ENCODE peak calls at places on chromosome 21, in six cellular contexts. H is neural progenitor cell, W is transverse colon, S is GM23338, O is psoas muscle, C is left ventricle myocardium inferior. Q is an unnamed sample.
A peak's percentile ranks its signal among the peaks of the same experiment; 100 is the strongest.

GRCh38 chr21:28344985-28345384 is 647.7 kb downstream of the LTN1 start:
- DNase-seq in H (no peak), S (no peak), W (no peak), O (no peak), C (no peak), Q (no peak)

GRCh38 chr21:38850277-38850951 is 44.7 kb downstream of the ETS2 start:
- DNase-seq in S (no peak), H (no peak), W (no peak), O (no peak), C (no peak), Q (no peak)

GRCh38 chr21:23026878-23027277 is 2028.7 kb downstream of the NCAM2 start:
- DNase-seq in C (no peak), S (no peak), W (no peak), H (no peak), O (no peak), Q (no peak)

GRCh38 chr21:26641062-26641461 is 68.0 kb upstream of the CYYR1 start:
- DNase-seq in O (no peak), S (no peak), H (no peak), W (no peak), C (no peak), Q (no peak)

GRCh38 chr21:27647401-27647800 is 680.5 kb upstream of the ADAMTS5 start:
- DNase-seq in S (no peak), C (no peak), O (no peak), H (no peak), W (no peak), Q (no peak)

GRCh38 chr21:41536076-41536826 is 28.3 kb upstream of the TMPRSS2 start:
- DNase-seq in C (no peak), W (peak; percentile 59), S (no peak), O (no peak), H (no peak), Q (peak; percentile 51)

GRCh38 chr21:26849428-26850115 is 4.4 kb upstream of the ADAMTS1 start:
- DNase-seq in H (peak; percentile 74), O (no peak), S (peak; percentile 81), W (no peak), C (no peak), Q (no peak)

GRCh38 chr21:32844653-32845443 is 73.3 kb upstream of the PAXBP1 start:
- DNase-seq in H (peak; percentile 44), C (no peak), W (no peak), S (no peak), O (no peak), Q (no peak)

GRCh38 chr21:39630191-39630591 is 17.5 kb downstream of the B3GALT5 start:
- DNase-seq in W (no peak), O (no peak), H (no peak), S (no peak), C (no peak), Q (no peak)

GRCh38 chr21:25506887-25507286 is 100.4 kb downstream of the MRPL39 start:
- DNase-seq in C (no peak), W (no peak), H (no peak), O (no peak), S (no peak), Q (no peak)

GRCh38 chr21:29130234-29130993 is at the start of gene MAP3K7CL:
- DNase-seq in W (peak; percentile 22), S (no peak), O (peak; percentile 79), C (peak; percentile 48), H (no peak), Q (peak; percentile 87)

GRCh38 chr21:26405071-26405470 is 168.0 kb downstream of the CYYR1 start:
- DNase-seq in W (no peak), C (no peak), S (peak; percentile 16), H (no peak), O (no peak), Q (no peak)

GRCh38 chr21:32624726-32625125 is 12.5 kb upstream of the CFAP298 start:
- DNase-seq in O (no peak), W (no peak), S (no peak), C (no peak), H (no peak), Q (no peak)

GRCh38 chr21:46077674-46078101 is 20.2 kb upstream of the COL6A2 start:
- DNase-seq in H (no peak), W (peak; percentile 6), S (no peak), O (no peak), C (no peak), Q (peak; percentile 48)

GRCh38 chr21:46079357-46080170 is 18.3 kb upstream of the COL6A2 start:
- DNase-seq in S (no peak), W (no peak), H (no peak), C (no peak), O (peak; percentile 63), Q (peak; percentile 45)

GRCh38 chr21:33892853-33893252 is 22.8 kb downstream of the ATP5PO start:
- DNase-seq in S (peak; percentile 93), O (no peak), W (no peak), C (no peak), H (peak; percentile 65), Q (no peak)
- TF ChIP-seq CTCF in S (peak; percentile 60), O (no peak), W (no peak), C (no peak), H (peak; percentile 47), Q (no peak)

DNA sequence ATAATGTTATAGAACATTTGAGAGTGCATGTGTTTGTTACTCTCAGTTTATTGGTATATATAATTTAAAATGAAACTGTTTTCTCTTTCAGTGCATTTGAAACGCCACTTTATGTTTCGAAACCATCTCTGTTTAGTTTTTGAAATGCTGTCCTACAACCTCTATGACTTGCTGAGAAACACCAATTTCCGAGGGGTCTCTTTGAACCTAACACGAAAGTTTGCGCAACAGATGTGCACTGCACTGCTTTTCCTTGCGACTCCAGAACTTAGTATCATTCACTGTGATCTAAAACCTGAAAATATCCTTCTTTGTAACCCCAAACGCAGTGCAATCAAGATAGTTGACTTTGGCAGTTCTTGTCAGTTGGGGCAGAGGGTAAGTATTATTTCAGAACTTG is 123.5 kb downstream of the DYRK1A start:
- DNase-seq in H (no peak), S (no peak), O (no peak), W (no peak), C (no peak), Q (no peak)
- H3K4me1 ChIP-seq in H (no peaks in the 10 kb centered on the region), S (peaks cover 19% of the 10 kb centered on the region), O (peaks cover 16% of the 10 kb centered on the region), W (no peaks in the 10 kb centered on the region), C (peaks cover 53% of the 10 kb centered on the region), Q (no peaks in the 10 kb centered on the region)

DNA sequence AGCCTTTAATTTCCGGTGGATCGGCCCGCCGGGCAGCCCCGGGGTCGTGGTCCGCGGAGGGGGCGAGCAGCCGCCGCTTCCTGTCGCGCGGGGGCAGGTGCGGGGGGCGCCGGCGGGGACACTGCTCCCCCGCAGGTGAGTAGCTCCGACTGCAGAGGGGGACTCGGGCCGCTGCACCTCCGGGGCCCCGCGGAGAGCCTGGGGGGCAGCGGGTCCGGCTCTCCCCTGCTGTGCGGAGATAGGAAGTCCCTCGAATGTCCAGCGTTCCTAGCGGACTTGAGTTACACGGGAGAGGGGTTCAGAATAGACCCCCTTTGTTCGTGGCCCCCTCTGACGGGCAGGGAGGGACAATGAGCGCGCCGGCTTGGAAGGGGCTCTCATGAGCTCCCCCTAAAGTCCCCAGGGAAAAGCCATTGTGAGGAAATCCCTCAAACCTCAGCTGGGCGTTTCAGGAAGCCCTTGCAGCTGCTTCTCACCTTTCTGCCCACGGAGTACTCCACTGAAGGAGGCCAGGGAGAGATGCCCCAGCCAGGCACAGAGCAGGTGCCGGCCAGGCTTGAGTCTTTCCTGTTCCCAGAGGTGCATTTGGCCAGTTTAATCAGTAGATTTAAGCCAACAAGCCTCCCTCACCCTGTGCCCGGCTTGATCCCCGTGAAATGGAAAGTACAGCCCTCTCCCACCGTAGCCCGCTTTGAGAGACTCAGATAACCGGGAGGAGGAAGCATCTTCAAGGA is 925 bp downstream of the PDE9A start:
- DNase-seq in O (no peak), W (no peak), S (peak; percentile 76), H (peak; percentile 88), C (no peak), Q (peak; percentile 74)
- H3K27ac ChIP-seq in O (no peak overlapping the region), W (peak overlapping the region; percentile 85), S (no peak overlapping the region), H (peak overlapping the region; percentile 34), C (peak overlapping the region; percentile 75), Q (peak overlapping the region; percentile 34)

GRCh38 chr21:42830456-42831455 is 48.6 kb downstream of the WDR4 start:
- DNase-seq in C (no peak), O (no peak), H (no peak), W (no peak), S (no peak), Q (peak; percentile 72)
- TF ChIP-seq CTCF in C (no peak), O (no peak), H (no peak), W (no peak), S (peak; percentile 12), Q (no peak)

GRCh38 chr21:44990921-44991320 is 51.1 kb downstream of the SLX9 start:
- DNase-seq in C (no peak), H (no peak), W (no peak), S (no peak), O (peak; percentile 15), Q (peak; percentile 66)
- H3K4me1 ChIP-seq in C (peaks cover 41% of the 10 kb centered on the region), H (no peaks in the 10 kb centered on the region), W (peaks cover 34% of the 10 kb centered on the region), S (no peaks in the 10 kb centered on the region), O (peaks cover 6% of the 10 kb centered on the region), Q (peaks cover 2% of the 10 kb centered on the region)

DNA sequence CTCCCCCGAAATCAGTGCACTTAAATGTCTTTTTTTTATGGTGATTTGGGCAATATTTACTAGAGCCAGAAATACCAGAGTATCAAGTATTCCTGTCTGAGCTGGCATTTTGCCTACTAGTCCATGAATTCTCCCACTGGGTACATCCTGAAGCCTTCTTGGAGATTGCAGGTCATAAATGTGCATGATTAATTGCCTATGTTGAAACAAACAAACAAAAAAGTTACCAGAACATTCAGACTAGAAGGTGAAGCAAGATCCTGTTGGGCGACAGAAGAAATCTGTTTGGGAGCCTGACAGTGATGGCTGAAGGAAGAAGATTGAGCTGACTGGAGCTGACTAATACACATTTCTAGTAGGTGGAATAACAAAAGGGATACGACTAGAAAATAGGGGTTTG is 127.4 kb upstream of the NRIP1 start:
- DNase-seq in H (no peak), W (no peak), C (no peak), O (no peak), S (no peak), Q (no peak)
- H3K27ac ChIP-seq in H (no peak overlapping the region), W (no peak overlapping the region), C (no peak overlapping the region), O (no peak overlapping the region), S (no peak overlapping the region), Q (no peak overlapping the region)

GRCh38 chr21:36589352-36589971 is 109.5 kb upstream of the SIM2 start:
- DNase-seq in S (peak; percentile 65), W (peak; percentile 32), O (peak; percentile 45), C (no peak), H (peak; percentile 19), Q (peak; percentile 90)
- TF ChIP-seq CTCF in S (peak; percentile 78), W (peak; percentile 23), O (peak; percentile 50), C (peak; percentile 47), H (peak; percentile 59), Q (peak; percentile 38)

GRCh38 chr21:43596616-43597015 is 62.7 kb downstream of the HSF2BP start:
- DNase-seq in H (no peak), S (no peak), O (no peak), C (no peak), W (no peak), Q (no peak)
- H3K4me1 ChIP-seq in H (no peaks in the 10 kb centered on the region), S (no peaks in the 10 kb centered on the region), O (no peaks in the 10 kb centered on the region), C (no peaks in the 10 kb centered on the region), W (no peaks in the 10 kb centered on the region), Q (no peaks in the 10 kb centered on the region)

Q was measured in kidney.